ENCODE peak calls at places on chromosomes 4 and X, in four cellular contexts. R, S, M and C are unnamed samples.

GRCh38 chrX:14916017-14916674 is 42.9 kb downstream of the MOSPD2 start:
- DNase-seq in R (no peak), S (no peak), M (no peak), C (no peak)

GRCh38 chr4:101022151-101023024 is 324.9 kb downstream of the PPP3CA start:
- DNase-seq in R (no peak), S (no peak), M (no peak), C (no peak)

GRCh38 chrX:49172280-49172780 is 632 bp downstream of the PLP2 start:
- DNase-seq in R (peak; percentile 66), S (peak; percentile 90), M (peak; percentile 85), C (peak; percentile 85)

GRCh38 chr4:102815981-102816380 is 11.4 kb downstream of the UBE2D3 start:
- DNase-seq in R (no peak), S (no peak), M (no peak), C (no peak)

GRCh38 chrX:124086411-124086810 is 124.9 kb downstream of the STAG2 start:
- DNase-seq in R (no peak), S (no peak), M (no peak), C (no peak)

GRCh38 chr4:87840149-87840548 is 7.4 kb downstream of the MEPE start:
- DNase-seq in R (no peak), S (no peak), M (no peak), C (no peak)

GRCh38 chr4:742742-743311 is 37.2 kb downstream of the PCGF3 start:
- DNase-seq in R (peak; percentile 80), S (peak; percentile 80), M (peak; percentile 72), C (no peak)

GRCh38 chr4:151092488-151092887 is 6.9 kb upstream of the RPS3A start:
- DNase-seq in R (no peak), S (no peak), M (no peak), C (no peak)

GRCh38 chr4:130689182-130689581 is 1593.2 kb downstream of the C4orf33 start:
- DNase-seq in R (no peak), S (no peak), M (no peak), C (no peak)

GRCh38 chr4:75654905-75655304 is 18.3 kb downstream of the G3BP2 start:
- DNase-seq in R (no peak), S (no peak), M (no peak), C (no peak)

GRCh38 chr4:139736257-139736626 is 70.6 kb downstream of the MGST2 start:
- DNase-seq in R (no peak), S (peak; percentile 59), M (no peak), C (no peak)

GRCh38 chr4:135508006-135508714 is 1306.6 kb upstream of the PABPC4L start:
- DNase-seq in R (no peak), S (no peak), M (no peak), C (no peak)

GRCh38 chr4:150250998-150251651 is 172.9 kb downstream of the DCLK2 start:
- DNase-seq in R (no peak), S (no peak), M (no peak), C (no peak)

GRCh38 chr4:54093609-54094240 is 6.2 kb upstream of the GSX2 start:
- DNase-seq in R (no peak), S (no peak), M (no peak), C (no peak)

GRCh38 chr4:121070696-121071639 is 1.4 kb downstream of the NDNF start:
- DNase-seq in R (peak; percentile 75), S (peak; percentile 78), M (peak; percentile 67), C (peak; percentile 68)

GRCh38 chr4:109434007-109434792 is 585 bp downstream of the SEC24B start:
- DNase-seq in R (peak; percentile 60), S (peak; percentile 71), M (peak; percentile 35), C (peak; percentile 70)

GRCh38 chrX:21840199-21840557 is 761 bp downstream of the MBTPS2 start:
- DNase-seq in R (no peak), S (no peak), M (no peak), C (no peak)

GRCh38 chr4:121200795-121201472 is 36.8 kb upstream of the TNIP3 start:
- DNase-seq in R (no peak), S (no peak), M (no peak), C (no peak)

GRCh38 chrX:43679778-43680177 is 23.7 kb downstream of the MAOA start:
- DNase-seq in R (no peak), S (no peak), M (no peak), C (no peak)

GRCh38 chr4:37066149-37066548 is 178.4 kb upstream of the NWD2 start:
- DNase-seq in R (no peak), S (no peak), M (no peak), C (no peak)

GRCh38 chrX:9614016-9614415 is 149.2 kb downstream of the TBL1X start:
- DNase-seq in R (no peak), S (no peak), M (no peak), C (no peak)

GRCh38 chr4:47128991-47129390 is 97.6 kb downstream of the GABRB1 start:
- DNase-seq in R (no peak), S (no peak), M (no peak), C (no peak)

GRCh38 chr4:149344436-149344835 is 471.2 kb downstream of the IQCM start:
- DNase-seq in R (no peak), S (no peak), M (no peak), C (no peak)

GRCh38 chrX:152913354-152913753 is 15.5 kb downstream of the ZNF185 start:
- DNase-seq in R (no peak), S (no peak), M (no peak), C (no peak)

GRCh38 chrX:13658602-13659001 is 5.7 kb downstream of the TCEANC start:
- DNase-seq in R (no peak), S (no peak), M (no peak), C (no peak)

GRCh38 chrX:1449581-1450149 is 3.0 kb downstream of the ASMTL start:
- DNase-seq in R (no peak), S (no peak), M (no peak), C (no peak)

GRCh38 chrX:107626916-107627315 is 1.4 kb upstream of the PRPS1 start:
- DNase-seq in R (no peak), S (no peak), M (no peak), C (no peak)

GRCh38 chr4:48244665-48245064 is 25.0 kb downstream of the TEC start:
- DNase-seq in R (no peak), S (no peak), M (no peak), C (no peak)

GRCh38 chr4:48241731-48242130 is 27.9 kb downstream of the TEC start:
- DNase-seq in R (no peak), S (no peak), M (no peak), C (no peak)

GRCh38 chr4:48247142-48247877 is 22.3 kb downstream of the TEC start:
- DNase-seq in R (no peak), S (no peak), M (no peak), C (no peak)

GRCh38 chr4:48243897-48244296 is 25.7 kb downstream of the TEC start:
- DNase-seq in R (no peak), S (no peak), M (no peak), C (no peak)

GRCh38 chr4:48243429-48243828 is 26.2 kb downstream of the TEC start:
- DNase-seq in R (no peak), S (no peak), M (no peak), C (no peak)
- TF ChIP-seq EP300 in R (no peak), S (no peak), M (no peak), C (no peak)

GRCh38 chr4:26964512-26964911 is 103.9 kb downstream of the STIM2 start:
- DNase-seq in R (no peak), S (no peak), M (no peak), C (no peak)
- H3K36me3 ChIP-seq in R (no peaks in the 10 kb centered on the region), S (no peaks in the 10 kb centered on the region), M (no peaks in the 10 kb centered on the region), C (no peaks in the 10 kb centered on the region)

GRCh38 chr4:40053161-40053560 is 3.5 kb upstream of the N4BP2 start:
- DNase-seq in R (no peak), S (no peak), M (no peak), C (no peak)
- TF ChIP-seq EP300 in R (no peak), S (no peak), M (no peak), C (no peak)

GRCh38 chrX:120692319-120692718 is 62.5 kb upstream of the C1GALT1C1 start:
- DNase-seq in R (no peak), S (no peak), M (no peak), C (no peak)

GRCh38 chrX:120690941-120691340 is 61.1 kb upstream of the C1GALT1C1 start:
- DNase-seq in R (no peak), S (no peak), M (no peak), C (no peak)

DNA sequence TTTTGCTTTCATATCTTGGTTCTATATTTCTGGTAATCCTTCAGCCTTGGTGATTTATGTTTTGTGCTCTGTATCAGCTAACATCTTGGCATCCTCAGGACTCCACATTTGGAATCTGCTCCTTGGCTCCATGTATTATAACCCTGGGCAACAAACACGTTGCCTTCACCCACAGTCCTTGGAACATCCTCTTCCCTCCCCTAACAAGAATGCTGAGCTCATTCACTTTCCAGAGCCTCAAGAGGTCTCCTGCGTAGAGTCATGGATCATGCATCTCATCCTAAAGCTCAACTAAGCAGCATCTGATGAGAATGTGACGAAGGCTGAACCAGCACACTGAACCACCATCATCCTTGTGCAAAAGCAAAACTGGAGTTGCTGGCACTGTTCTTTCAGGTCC is 60.5 kb upstream of the C1GALT1C1 start:
- DNase-seq in R (no peak), S (no peak), M (no peak), C (no peak)
- H3K36me3 ChIP-seq in R (no peaks in the 10 kb centered on the region), S (no peaks in the 10 kb centered on the region), M (no peaks in the 10 kb centered on the region), C (no peaks in the 10 kb centered on the region)

GRCh38 chr4:141705048-141705746 is 68.8 kb downstream of the IL15 start:
- DNase-seq in R (no peak), S (no peak), M (no peak), C (no peak)
- TF ChIP-seq EP300 in R (no peak), S (no peak), M (no peak), C (no peak)